ENCODE peak calls at places on chromosome 7, in four cellular contexts. S is fibroblast of lung; N is colonic mucosa; E is CD8-positive, alpha-beta memory T cell. B is an unnamed sample. For H3K4me1 and H3K9me3, the result is how much of the 10 kb centered on the place peaks cover.

GRCh38 chr7:152406491-152406890 is 29.3 kb downstream of the KMT2C start:
- DNase-seq in N (no peak), S (no peak), E (no peak), B (no peak)

GRCh38 chr7:94412762-94413322 is 18.1 kb downstream of the COL1A2 start:
- DNase-seq in N (no peak), E (no peak), S (peak), B (no peak)

GRCh38 chr7:889025-889390 is 12.7 kb downstream of the GET4 start:
- DNase-seq in E (no peak), S (no peak), N (no peak), B (no peak)

GRCh38 chr7:55065511-55066229 is 46.9 kb downstream of the EGFR start:
- DNase-seq in S (peak), N (no peak), E (no peak), B (no peak)

GRCh38 chr7:101116898-101117297 is 10.0 kb upstream of the SERPINE1 start:
- DNase-seq in E (no peak), N (no peak), S (peak), B (no peak)

GRCh38 chr7:101564778-101565211 is 64.3 kb downstream of the MYL10 start:
- DNase-seq in N (peak), S (no peak), E (peak), B (no peak)

GRCh38 chr7:143279186-143280098 is 5.3 kb upstream of the TMEM139 start:
- DNase-seq in E (no peak), S (peak), N (no peak), B (no peak)

GRCh38 chr7:84529480-84530205 is 335.1 kb upstream of the SEMA3A start:
- DNase-seq in S (peak), N (no peak), E (no peak), B (no peak)

GRCh38 chr7:151124205-151124880 is 38.1 kb downstream of the AGAP3 start:
- DNase-seq in N (no peak), E (no peak), S (no peak), B (no peak)

GRCh38 chr7:64879097-64879730 is 23.9 kb upstream of the ZNF273 start:
- DNase-seq in N (peak), E (no peak), S (no peak), B (no peak)

GRCh38 chr7:144975882-144976281 is 140.0 kb upstream of the TPK1 start:
- DNase-seq in S (no peak), E (no peak), N (no peak), B (no peak)

GRCh38 chr7:108972009-108972408 is 402.3 kb downstream of the DNAJB9 start:
- DNase-seq in N (no peak), E (no peak), S (no peak), B (no peak)

GRCh38 chr7:159039716-159040115 is 105.0 kb downstream of the VIPR2 start:
- DNase-seq in E (no peak), S (no peak), N (peak), B (no peak)

GRCh38 chr7:15829689-15830088 is 143.2 kb upstream of the MEOX2 start:
- DNase-seq in S (peak), N (no peak), E (no peak), B (no peak)
- H3K27ac ChIP-seq in S (no peak), N (no peak), E (no peak), B (no peak)

GRCh38 chr7:98286701-98287485 is 5.4 kb downstream of the BRI3 start:
- DNase-seq in E (no peak), N (no peak), S (no peak), B (no peak)
- H3K4me1 ChIP-seq in E (under half), N (under half), S (under half), B (under half)

DNA sequence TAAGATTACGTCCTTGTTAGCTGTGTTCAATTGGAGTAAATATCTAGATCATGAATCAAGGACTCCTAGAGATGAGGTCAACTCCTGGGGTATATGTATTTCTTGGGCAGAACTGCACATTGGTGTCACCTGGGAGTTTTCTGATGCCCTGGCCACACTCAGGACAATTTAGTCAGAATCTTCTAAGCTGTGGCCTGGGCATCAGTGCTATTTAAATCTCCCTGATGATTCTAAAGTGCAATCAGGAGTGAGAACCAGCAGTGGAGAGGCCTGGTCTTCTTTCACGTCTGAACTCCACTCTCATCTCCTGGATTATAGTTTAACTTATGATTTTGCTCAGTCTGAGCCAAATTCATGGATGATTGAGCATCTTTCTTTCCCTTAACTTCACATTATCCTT is 218.0 kb downstream of the BMPER start:
- DNase-seq in E (no peak), N (no peak), S (no peak), B (no peak)
- H3K9me3 ChIP-seq in E (under half), N (under half), S (under half), B (under half)

GRCh38 chr7:44104880-44105771 is 981 bp downstream of the AEBP1 start:
- DNase-seq in N (no peak), S (peak), E (no peak), B (no peak)
- H3K27ac ChIP-seq in N (peak), S (peak), E (no peak), B (no peak)

GRCh38 chr7:73829921-73830617 is 727 bp upstream of the CLDN4 start:
- DNase-seq in S (no peak), E (no peak), N (peak), B (no peak)
- H3K4me1 ChIP-seq in S (under half), E (under half), N (under half), B (under half)

GRCh38 chr7:99203092-99203491 is 4.8 kb downstream of the KPNA7 start:
- DNase-seq in S (no peak), N (no peak), E (no peak), B (no peak)

GRCh38 chr7:99199226-99199625 is 8.7 kb downstream of the KPNA7 start:
- DNase-seq in N (no peak), S (no peak), E (no peak), B (no peak)

GRCh38 chr7:99204078-99204477 is 3.8 kb downstream of the KPNA7 start:
- DNase-seq in E (no peak), N (no peak), S (no peak), B (no peak)

GRCh38 chr7:99197498-99197897 is 10.4 kb downstream of the KPNA7 start:
- DNase-seq in S (no peak), N (no peak), E (no peak), B (no peak)

GRCh38 chr7:99201027-99201426 is 6.9 kb downstream of the KPNA7 start:
- DNase-seq in S (peak), N (no peak), E (no peak), B (no peak)
- H3K9me3 ChIP-seq in S (under half), N (under half), E (under half), B (under half)

B was measured in effector memory CD4-positive, alpha-beta T cell.